ENCODE peak calls at places on chromosomes 7 and 10, in four cellular contexts. P, F, D and J are unnamed samples.

GRCh38 chr7:44324204-44325126 is 929 bp downstream of the CAMK2B start:
- DNase-seq in D (no peak), F (no peak), P (no peak), J (no peak)

GRCh38 chr10:6493521-6494451 is 86.3 kb downstream of the PRKCQ start:
- DNase-seq in P (no peak), D (peak; percentile 1), F (no peak), J (no peak)

GRCh38 chr7:22319424-22320403 is 37.2 kb downstream of the RAPGEF5 start:
- DNase-seq in D (no peak), P (no peak), F (no peak), J (no peak)

GRCh38 chr7:95585426-95585789 is 10.9 kb downstream of the PDK4 start:
- DNase-seq in F (no peak), D (no peak), P (no peak), J (no peak)

GRCh38 chr10:94065344-94065743 is 71.6 kb downstream of the PLCE1 start:
- DNase-seq in P (no peak), D (no peak), F (no peak), J (no peak)

GRCh38 chr7:134528749-134529148 is 1.4 kb downstream of the AKR1B10 start:
- DNase-seq in P (no peak), D (no peak), F (no peak), J (no peak)

GRCh38 chr7:100791881-100792666 is 35.2 kb downstream of the EPHB4 start:
- DNase-seq in F (no peak), D (no peak), P (no peak), J (no peak)

GRCh38 chr10:106898441-106898840 is 266.1 kb downstream of the SORCS1 start:
- DNase-seq in F (no peak), D (no peak), P (no peak), J (no peak)

GRCh38 chr10:119254355-119254754 is 47.0 kb downstream of the GRK5 start:
- DNase-seq in F (no peak), P (no peak), D (peak; percentile 45), J (no peak)

GRCh38 chr10:48406204-48406603 is 99.7 kb downstream of the MAPK8 start:
- DNase-seq in P (no peak), D (peak; percentile 19), F (peak; percentile 76), J (no peak)

GRCh38 chr7:68107256-68107655 is 1110.6 kb downstream of the TYW1 start:
- DNase-seq in P (no peak), F (no peak), D (no peak), J (peak; percentile 30)

GRCh38 chr7:95599069-95599468 is 2.8 kb upstream of the PDK4 start:
- DNase-seq in F (no peak), D (no peak), P (no peak), J (no peak)

GRCh38 chr7:155223021-155223420 is 74.7 kb upstream of the INSIG1 start:
- DNase-seq in P (no peak), F (no peak), D (no peak), J (no peak)

GRCh38 chr7:72444023-72444776 is 32.1 kb upstream of the CALN1 start:
- DNase-seq in F (no peak), D (no peak), P (no peak), J (no peak)

GRCh38 chr10:120979435-120980315 is 128.5 kb downstream of the WDR11 start:
- DNase-seq in F (peak; percentile 69), D (no peak), P (peak; percentile 40), J (no peak)

GRCh38 chr10:110775022-110775379 is 96.7 kb upstream of the PDCD4 start:
- DNase-seq in P (no peak), F (no peak), D (no peak), J (no peak)

GRCh38 chr10:88782222-88782621 is 20.3 kb upstream of the LIPM start:
- DNase-seq in D (no peak), F (no peak), P (no peak), J (no peak)

GRCh38 chr10:102795453-102796406 is 41.5 kb downstream of the CYP17A1 start:
- DNase-seq in D (no peak), F (no peak), P (no peak), J (no peak)

GRCh38 chr7:36600869-36601530 is 123.3 kb downstream of the AOAH start:
- DNase-seq in P (no peak), F (no peak), D (peak; percentile 43), J (no peak)

GRCh38 chr10:61943699-61944444 is 42.4 kb downstream of the ARID5B start:
- DNase-seq in P (no peak), D (peak; percentile 73), F (no peak), J (no peak)

GRCh38 chr10:125816548-125816947 is 6.5 kb downstream of the UROS start:
- DNase-seq in F (no peak), P (no peak), D (no peak), J (no peak)
- H3K4me3 ChIP-seq in F (no peak overlapping the region), P (no peak overlapping the region), D (no peak overlapping the region), J (no peak overlapping the region)

GRCh38 chr7:121875203-121875602 is 2.2 kb downstream of the PTPRZ1 start:
- DNase-seq in P (no peak), F (no peak), D (no peak), J (no peak)

GRCh38 chr7:121879544-121879943 is 6.6 kb downstream of the PTPRZ1 start:
- DNase-seq in F (no peak), D (no peak), P (no peak), J (no peak)

GRCh38 chr7:121872831-121873764 is at the start of gene PTPRZ1:
- DNase-seq in F (peak; percentile 17), D (peak; percentile 12), P (no peak), J (peak; percentile 11)

GRCh38 chr7:121873795-121874194 is 834 bp downstream of the PTPRZ1 start:
- DNase-seq in P (no peak), D (peak; percentile 0), F (no peak), J (no peak)
- H3K4me3 ChIP-seq in P (peak overlapping the region; percentile 40), D (peak overlapping the region; percentile 39), F (peak overlapping the region; percentile 39), J (peak overlapping the region; percentile 41)

GRCh38 chr7:6444516-6445269 is 3.1 kb downstream of the DAGLB start:
- DNase-seq in F (no peak), P (no peak), D (no peak), J (no peak)
- H3K4me3 ChIP-seq in F (no peak overlapping the region), P (no peak overlapping the region), D (no peak overlapping the region), J (no peak overlapping the region)

GRCh38 chr7:128910569-128910945 is at the start of gene KCP:
- DNase-seq in P (no peak), D (no peak), F (peak; percentile 19), J (no peak)
- H3K4me3 ChIP-seq in P (no peak within 1 kb of the TSS), D (peak within 1 kb of the TSS; percentile 66), F (no peak within 1 kb of the TSS), J (peak within 1 kb of the TSS; percentile 17)

GRCh38 chr10:44384601-44385422 is at the start of gene CXCL12:
- DNase-seq in P (peak; percentile 67), D (no peak), F (no peak), J (peak; percentile 73)

GRCh38 chr10:44383749-44384600 is 922 bp downstream of the CXCL12 start:
- DNase-seq in D (peak; percentile 42), P (peak; percentile 48), F (peak; percentile 78), J (peak; percentile 54)

GRCh38 chr10:44386546-44387052 is 1.7 kb upstream of the CXCL12 start:
- DNase-seq in F (peak; percentile 73), D (peak; percentile 57), P (peak; percentile 78), J (peak; percentile 51)

GRCh38 chr10:44385423-44385725 is 477 bp upstream of the CXCL12 start:
- DNase-seq in P (no peak), F (no peak), D (no peak), J (no peak)

GRCh38 chr10:44385726-44386438 is 985 bp upstream of the CXCL12 start:
- DNase-seq in D (no peak), P (peak; percentile 37), F (no peak), J (peak; percentile 21)
- H3K4me3 ChIP-seq in D (no peak overlapping the region), P (peak overlapping the region; percentile 66), F (no peak overlapping the region), J (peak overlapping the region; percentile 76)

DNA sequence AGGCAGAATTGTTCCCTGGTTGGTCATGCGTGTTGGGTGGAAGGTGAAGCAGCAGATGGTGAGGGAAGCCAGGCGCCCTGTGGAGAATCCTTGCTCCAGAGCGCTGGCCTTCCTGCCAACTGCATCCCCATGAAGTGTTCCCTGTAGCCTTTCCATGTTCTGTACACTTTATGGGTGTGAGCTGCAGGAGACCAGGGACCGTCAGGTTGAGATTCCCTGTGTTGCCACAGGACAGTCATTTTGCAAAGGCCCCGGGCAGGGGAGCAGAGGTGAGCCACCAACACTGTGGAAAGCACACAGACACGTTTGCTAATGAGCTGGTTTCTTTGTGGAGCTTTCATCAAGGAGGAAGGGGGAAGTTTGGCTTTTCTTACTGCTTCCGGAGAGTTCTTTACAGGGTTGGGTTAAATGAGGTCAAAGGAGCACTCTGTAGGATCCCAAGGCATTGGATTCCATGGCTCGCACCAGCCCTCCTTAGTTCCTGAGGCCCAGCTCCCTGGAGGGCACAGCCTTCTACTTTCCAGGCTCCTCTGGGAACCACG is 32.1 kb downstream of the TSPAN14 start:
- DNase-seq in F (no peak), D (no peak), P (no peak), J (no peak)
- H3K4me3 ChIP-seq in F (no peak overlapping the region), D (no peak overlapping the region), P (no peak overlapping the region), J (no peak overlapping the region)

GRCh38 chr10:13684252-13684791 is 97.6 kb downstream of the PRPF18 start:
- DNase-seq in D (peak; percentile 81), P (peak; percentile 51), F (peak; percentile 28), J (peak; percentile 82)
- H3K4me3 ChIP-seq in D (peak overlapping the region; percentile 24), P (no peak overlapping the region), F (no peak overlapping the region), J (peak overlapping the region; percentile 1)

GRCh38 chr7:104950006-104950405 is 64.0 kb upstream of the KMT2E start:
- DNase-seq in F (no peak), P (no peak), D (no peak), J (no peak)
- H3K4me3 ChIP-seq in F (no peak overlapping the region), P (no peak overlapping the region), D (no peak overlapping the region), J (no peak overlapping the region)

GRCh38 chr10:47166405-47166777 is 133.6 kb upstream of the GDF10 start:
- DNase-seq in D (no peak), F (no peak), P (no peak), J (no peak)
- H3K4me3 ChIP-seq in D (no peak overlapping the region), F (no peak overlapping the region), P (no peak overlapping the region), J (no peak overlapping the region)

GRCh38 chr10:131942455-131942854 is 39.3 kb downstream of the BNIP3 start:
- DNase-seq in F (no peak), P (no peak), D (no peak), J (no peak)
- H3K4me3 ChIP-seq in F (no peak overlapping the region), P (no peak overlapping the region), D (no peak overlapping the region), J (no peak overlapping the region)